ENCODE peak calls at places on chromosome 18, in eight cellular contexts. G, T, L, K, Z, P, R and V are unnamed samples.

GRCh38 chr18:30987479-30988241 is 54.9 kb downstream of the DSC3 start:
- DNase-seq in P (no peak), R (no peak), G (no peak), Z (no peak), K (peak; percentile 37), L (no peak), T (peak; percentile 2), V (no peak)

GRCh38 chr18:79410731-79411613 is 15.2 kb downstream of the NFATC1 start:
- DNase-seq in K (no peak), G (no peak), R (no peak), P (no peak), L (no peak), T (no peak), Z (no peak), V (no peak)

GRCh38 chr18:45962461-45962860 is 4.7 kb downstream of the EPG5 start:
- DNase-seq in R (no peak), L (peak; percentile 77), P (peak; percentile 55), G (peak; percentile 73), Z (no peak), K (peak; percentile 35), T (peak; percentile 72), V (peak; percentile 30)

GRCh38 chr18:55861266-55861665 is 273.3 kb upstream of the TCF4 start:
- DNase-seq in G (no peak), P (no peak), K (no peak), Z (no peak), T (peak; percentile 68), R (peak; percentile 52), L (peak; percentile 60), V (no peak)

GRCh38 chr18:47912343-47912742 is 18.1 kb downstream of the SMAD2 start:
- DNase-seq in K (no peak), Z (no peak), P (no peak), R (no peak), T (no peak), L (no peak), G (no peak), V (no peak)

GRCh38 chr18:10798727-10799435 is 273.1 kb downstream of the NAPG start:
- DNase-seq in R (peak; percentile 18), L (peak; percentile 16), P (no peak), G (no peak), Z (no peak), T (peak; percentile 10), K (peak; percentile 52), V (no peak)

GRCh38 chr18:34544930-34545329 is 165.2 kb upstream of the DTNA start:
- DNase-seq in T (no peak), Z (no peak), G (no peak), R (no peak), K (no peak), L (no peak), P (no peak), V (no peak)

GRCh38 chr18:49745051-49746014 is 68.0 kb downstream of the ACAA2 start:
- DNase-seq in K (no peak), Z (no peak), L (no peak), G (no peak), R (no peak), T (no peak), P (no peak), V (no peak)

GRCh38 chr18:79476031-79476917 is 80.5 kb downstream of the NFATC1 start:
- DNase-seq in P (no peak), G (no peak), T (no peak), L (no peak), Z (no peak), R (no peak), K (no peak), V (no peak)

GRCh38 chr18:75358928-75359327 is 68.6 kb downstream of the SMIM21 start:
- DNase-seq in G (no peak), P (no peak), T (no peak), R (no peak), K (no peak), Z (no peak), L (no peak), V (no peak)

GRCh38 chr18:62425465-62426190 is 97.2 kb upstream of the ZCCHC2 start:
- DNase-seq in P (peak; percentile 9), G (peak; percentile 55), K (peak; percentile 87), L (peak; percentile 96), R (peak; percentile 96), Z (peak; percentile 92), T (peak; percentile 96), V (no peak)

GRCh38 chr18:45722899-45723298 is 1.1 kb upstream of the SLC14A1 start:
- DNase-seq in T (peak; percentile 79), G (peak; percentile 49), L (peak; percentile 77), R (peak; percentile 87), K (peak; percentile 78), Z (peak; percentile 42), P (peak; percentile 31), V (peak; percentile 27)

DNA sequence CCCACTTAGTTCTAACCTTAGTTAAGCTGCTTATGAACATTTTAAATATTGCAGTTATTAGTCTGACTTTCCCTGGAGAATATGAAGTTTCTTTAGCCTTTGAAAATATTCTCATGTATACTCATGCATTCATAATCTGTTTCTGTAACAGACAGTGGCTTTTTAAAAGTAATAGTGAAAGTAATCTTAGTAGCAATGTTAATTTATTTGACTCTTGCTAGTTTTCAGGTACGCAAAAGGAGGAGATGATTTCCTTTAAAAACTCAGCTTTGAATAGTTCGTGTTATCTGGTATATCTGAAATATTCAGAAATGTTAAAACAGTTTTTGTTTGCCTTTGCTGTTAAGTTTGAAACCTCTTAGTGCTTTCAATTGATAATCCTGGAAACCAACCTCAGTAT is 3.8 kb downstream of the ANKRD12 start:
- DNase-seq in P (no peak), Z (no peak), R (no peak), G (no peak), T (peak; percentile 18), K (peak; percentile 28), L (no peak), V (no peak)
- H3K4me3 ChIP-seq in P (peak overlapping the region; percentile 81), Z (no peak overlapping the region), R (no peak overlapping the region), G (peak overlapping the region; percentile 79), T (peak overlapping the region; percentile 83), K (peak overlapping the region; percentile 81), L (no peak overlapping the region), V (peak overlapping the region; percentile 70)

DNA sequence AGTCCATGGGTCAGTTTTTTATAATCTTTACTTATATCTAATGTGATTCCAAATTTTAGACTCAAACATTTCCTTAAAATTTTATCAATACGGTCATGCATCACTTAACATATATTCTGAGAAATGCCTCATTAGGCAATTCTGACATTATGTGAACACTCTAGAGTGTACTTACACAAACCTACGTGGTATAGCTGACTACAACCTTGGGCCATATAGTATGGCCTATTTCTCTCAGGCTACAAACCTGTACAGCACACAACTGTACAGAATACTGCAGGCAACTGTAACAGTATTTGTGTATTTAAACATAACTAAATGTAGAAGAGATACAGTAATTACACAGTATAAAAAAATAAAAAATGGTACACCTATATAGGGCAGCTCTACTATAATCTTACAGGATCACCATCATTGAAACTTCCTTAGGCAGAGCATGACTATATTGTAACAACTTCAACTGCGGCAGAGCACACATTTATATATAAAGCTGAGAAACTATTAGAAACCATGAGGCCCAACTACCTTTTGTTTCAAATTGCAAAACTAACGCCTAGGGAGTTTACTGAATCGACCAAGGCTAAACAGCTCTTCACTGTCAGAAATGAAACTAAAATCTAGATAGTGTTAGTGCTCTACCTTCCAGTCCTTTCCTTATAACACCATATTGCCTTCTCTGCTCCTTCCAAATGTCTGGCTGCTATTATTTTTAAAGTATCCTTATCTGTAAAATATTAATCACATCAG is 6.9 kb downstream of the YES1 start:
- DNase-seq in T (no peak), L (no peak), Z (no peak), R (no peak), G (no peak), P (no peak), K (peak; percentile 38), V (no peak)
- H3K4me3 ChIP-seq in T (no peak overlapping the region), L (no peak overlapping the region), Z (no peak overlapping the region), R (no peak overlapping the region), G (no peak overlapping the region), P (peak overlapping the region; percentile 12), K (peak overlapping the region; percentile 38), V (peak overlapping the region; percentile 31)

DNA sequence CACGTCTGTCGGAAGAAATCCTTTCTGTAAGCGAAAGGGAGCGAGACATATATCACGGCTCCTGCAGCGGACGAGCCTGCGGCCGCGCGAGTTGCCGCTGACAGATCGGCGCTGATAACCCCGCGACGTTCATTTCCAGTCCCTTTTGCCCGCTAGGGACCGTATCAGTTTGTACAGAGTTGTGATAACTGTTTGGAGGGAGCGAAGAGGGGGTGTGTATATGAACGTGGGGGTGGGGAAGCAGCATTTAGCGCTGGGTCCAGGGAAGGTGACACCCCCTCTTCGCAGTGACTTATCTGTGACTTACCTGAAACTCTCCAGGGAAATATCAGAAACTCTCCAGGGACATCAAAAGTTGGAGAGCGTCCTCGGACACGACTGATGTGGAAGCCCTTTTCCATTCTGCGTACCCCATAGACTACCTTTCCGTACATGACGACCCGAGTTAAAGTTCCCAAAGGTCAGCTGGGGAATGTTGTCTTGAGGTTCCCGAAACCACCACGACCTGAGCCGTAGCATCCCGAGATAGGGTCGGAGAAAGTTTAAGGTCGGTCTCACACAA is 948 bp upstream of the GATA6 start:
- DNase-seq in G (no peak), R (peak; percentile 70), K (no peak), Z (no peak), P (no peak), T (no peak), L (no peak), V (no peak)
- H3K4me3 ChIP-seq in G (no peak overlapping the region), R (peak overlapping the region; percentile 82), K (no peak overlapping the region), Z (peak overlapping the region; percentile 29), P (no peak overlapping the region), T (no peak overlapping the region), L (peak overlapping the region; percentile 77), V (no peak overlapping the region)

GRCh38 chr18:50902797-50903196 is 23.9 kb downstream of the ME2 start:
- DNase-seq in P (no peak), G (no peak), K (no peak), T (no peak), R (no peak), L (no peak), Z (no peak), V (no peak)
- H3K4me3 ChIP-seq in P (no peak overlapping the region), G (no peak overlapping the region), K (no peak overlapping the region), T (no peak overlapping the region), R (no peak overlapping the region), L (no peak overlapping the region), Z (no peak overlapping the region), V (no peak overlapping the region)

GRCh38 chr18:51029694-51030536 is at the start of gene SMAD4:
- DNase-seq in K (peak; percentile 97), Z (peak; percentile 91), G (peak; percentile 97), R (peak; percentile 97), L (peak; percentile 94), P (peak; percentile 98), T (peak; percentile 97), V (peak; percentile 71)
- H3K4me3 ChIP-seq in K (peak within 1 kb of the TSS; percentile 71), Z (peak within 1 kb of the TSS; percentile 78), G (peak within 1 kb of the TSS; percentile 47), R (peak within 1 kb of the TSS; percentile 82), L (peak within 1 kb of the TSS; percentile 78), P (peak within 1 kb of the TSS; percentile 64), T (peak within 1 kb of the TSS; percentile 92), V (peak within 1 kb of the TSS; percentile 88)

DNA sequence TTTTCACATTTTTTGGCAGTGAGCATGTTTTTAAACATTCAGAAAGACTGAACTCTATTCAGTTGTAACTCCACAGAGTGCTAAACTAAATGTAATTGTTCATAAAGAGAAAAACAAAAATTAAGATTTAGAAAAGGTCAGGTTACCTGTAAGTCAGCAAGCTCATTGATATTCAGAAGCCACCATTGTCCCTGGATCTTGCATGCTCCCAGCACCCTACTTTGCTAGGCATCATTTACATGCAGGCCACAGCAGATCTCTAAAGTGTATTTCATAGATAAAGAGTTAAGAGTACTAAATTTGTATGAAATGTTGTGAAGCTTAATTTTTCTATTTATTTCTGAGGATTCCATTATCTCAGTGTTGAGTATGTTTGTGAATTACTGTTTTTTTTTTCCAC is 64.8 kb upstream of the CDH19 start:
- DNase-seq in T (no peak), G (no peak), L (no peak), P (no peak), R (peak; percentile 53), Z (no peak), K (no peak), V (no peak)
- H3K4me3 ChIP-seq in T (no peak overlapping the region), G (no peak overlapping the region), L (no peak overlapping the region), P (no peak overlapping the region), R (no peak overlapping the region), Z (no peak overlapping the region), K (no peak overlapping the region), V (no peak overlapping the region)